ENCODE peak calls at places on chromosomes 13 and 19, in four cellular contexts. G is HepG2, M is K562, Q is GM12878. A is an unnamed sample.
A peak's percentile ranks its signal among the peaks of the same experiment; 100 is the strongest.

GRCh38 chr19:42111384-42111783 is 20.9 kb downstream of the POU2F2 start:
- DNase-seq in Q (no peak), M (no peak), G (no peak), A (no peak)

GRCh38 chr19:16338470-16339360 is 14.1 kb downstream of the KLF2 start:
- DNase-seq in G (peak; percentile 28), Q (peak; percentile 59), M (no peak), A (peak; percentile 86)

GRCh38 chr13:62309904-62310303 is 894.3 kb upstream of the PCDH20 start:
- DNase-seq in M (no peak), G (no peak), Q (no peak), A (no peak)

GRCh38 chr13:25796474-25796873 is 255.3 kb downstream of the SHISA2 start:
- DNase-seq in M (no peak), Q (no peak), G (no peak), A (no peak)

GRCh38 chr13:113390874-113391497 is 27.1 kb upstream of the GRTP1 start:
- DNase-seq in G (no peak), Q (no peak), M (no peak), A (no peak)

GRCh38 chr13:18948012-18948663 is 233.5 kb downstream of the TUBA3C start:
- DNase-seq in Q (no peak), G (no peak), M (no peak), A (no peak)

GRCh38 chr13:113178070-113178895 is 19.8 kb downstream of the PROZ start:
- DNase-seq in G (no peak), Q (no peak), M (no peak), A (peak; percentile 24)

GRCh38 chr19:30228113-30228725 is 144.0 kb upstream of the ZNF536 start:
- DNase-seq in Q (no peak), G (no peak), M (no peak), A (no peak)

GRCh38 chr19:38793186-38793585 is 4.2 kb downstream of the LGALS7B start:
- DNase-seq in Q (no peak), M (no peak), G (no peak), A (no peak)

GRCh38 chr19:28691683-28692082 is 521.3 kb downstream of the UQCRFS1 start:
- DNase-seq in Q (no peak), G (no peak), M (no peak), A (no peak)

GRCh38 chr13:48828962-48829405 is 146.7 kb upstream of the FNDC3A start:
- DNase-seq in Q (no peak), G (no peak), M (no peak), A (no peak)

GRCh38 chr19:18156841-18157464 is 4.0 kb downstream of the PIK3R2 start:
- DNase-seq in M (peak; percentile 89), G (peak; percentile 63), Q (no peak), A (peak; percentile 85)

GRCh38 chr13:26324867-26325266 is 70.9 kb downstream of the CDK8 start:
- DNase-seq in Q (no peak), M (no peak), G (no peak), A (peak; percentile 21)

DNA sequence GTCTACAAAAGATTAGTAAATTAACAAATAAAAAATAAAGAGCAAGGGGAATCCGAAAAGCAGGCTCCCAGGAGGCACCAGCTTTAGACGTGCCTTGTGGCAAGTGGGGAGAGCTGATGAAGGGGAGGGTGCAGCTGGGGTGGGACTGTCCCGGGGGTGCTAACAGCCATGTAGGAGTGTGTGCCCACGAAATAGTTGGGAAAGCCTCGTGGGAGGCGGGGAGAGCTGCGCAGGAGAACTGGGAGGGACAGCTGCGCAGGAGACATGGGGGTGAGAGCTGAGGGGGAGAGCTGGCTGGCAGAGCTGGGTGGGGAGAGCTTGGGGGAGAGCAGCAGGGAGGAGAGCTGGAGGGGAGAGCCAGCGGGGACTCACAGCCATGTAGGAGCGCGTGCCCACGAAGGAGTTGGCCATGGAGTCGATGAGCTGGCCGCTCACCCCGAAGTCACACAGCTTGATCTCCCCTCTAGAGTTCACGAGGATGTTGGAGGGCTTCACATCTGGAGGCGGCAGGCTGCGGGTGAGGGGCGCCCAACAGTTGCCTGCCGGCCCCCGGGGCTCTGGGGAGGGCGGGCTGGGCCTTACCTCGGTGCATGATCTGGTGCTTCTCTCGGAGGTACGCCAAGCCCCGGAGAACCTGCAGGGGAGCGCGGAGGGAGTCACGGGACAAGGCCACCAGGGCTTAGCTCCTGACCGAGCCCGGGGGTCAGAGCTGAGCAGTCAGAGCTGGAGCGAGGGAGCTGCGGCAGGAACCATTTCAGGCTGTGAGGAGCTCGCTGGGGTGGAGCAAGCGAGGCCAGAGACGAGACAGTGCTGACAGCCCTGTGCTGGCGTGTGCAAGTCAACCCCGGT is 23.1 kb downstream of the MAP2K2 start:
- DNase-seq in Q (no peak), G (no peak), M (no peak), A (no peak)
- TF ChIP-seq MYC in Q (no peak), G (no peak), M (no peak), A (no peak)

GRCh38 chr13:33015791-33016323 is 366 bp upstream of the KL start:
- DNase-seq in M (no peak), G (no peak), Q (no peak), A (no peak)
- TF ChIP-seq EZH2 in M (no peak), G (no peak), Q (no peak), A (peak; percentile 72)

GRCh38 chr13:32019612-32020233 is 11.9 kb upstream of the FRY start:
- DNase-seq in G (peak; percentile 73), M (peak; percentile 14), Q (peak; percentile 17), A (peak; percentile 84)
- TF ChIP-seq MYC in G (no peak), M (no peak), Q (no peak), A (no peak)

GRCh38 chr19:3357731-3358391 is 8.5 kb upstream of the NFIC start:
- DNase-seq in Q (no peak), M (peak; percentile 56), G (no peak), A (no peak)

GRCh38 chr19:3360494-3361383 is 5.6 kb upstream of the NFIC start:
- DNase-seq in Q (no peak), G (no peak), M (peak; percentile 68), A (peak; percentile 47)

GRCh38 chr19:3358392-3358918 is 7.9 kb upstream of the NFIC start:
- DNase-seq in Q (no peak), M (peak; percentile 69), G (no peak), A (no peak)

GRCh38 chr19:3359850-3360493 is 6.4 kb upstream of the NFIC start:
- DNase-seq in M (peak; percentile 81), Q (no peak), G (no peak), A (no peak)

GRCh38 chr19:3358919-3359849 is 7.2 kb upstream of the NFIC start:
- DNase-seq in G (no peak), Q (no peak), M (peak; percentile 96), A (no peak)
- TF ChIP-seq EZH2 in G (no peak), Q (no peak), M (no peak), A (peak; percentile 22)

DNA sequence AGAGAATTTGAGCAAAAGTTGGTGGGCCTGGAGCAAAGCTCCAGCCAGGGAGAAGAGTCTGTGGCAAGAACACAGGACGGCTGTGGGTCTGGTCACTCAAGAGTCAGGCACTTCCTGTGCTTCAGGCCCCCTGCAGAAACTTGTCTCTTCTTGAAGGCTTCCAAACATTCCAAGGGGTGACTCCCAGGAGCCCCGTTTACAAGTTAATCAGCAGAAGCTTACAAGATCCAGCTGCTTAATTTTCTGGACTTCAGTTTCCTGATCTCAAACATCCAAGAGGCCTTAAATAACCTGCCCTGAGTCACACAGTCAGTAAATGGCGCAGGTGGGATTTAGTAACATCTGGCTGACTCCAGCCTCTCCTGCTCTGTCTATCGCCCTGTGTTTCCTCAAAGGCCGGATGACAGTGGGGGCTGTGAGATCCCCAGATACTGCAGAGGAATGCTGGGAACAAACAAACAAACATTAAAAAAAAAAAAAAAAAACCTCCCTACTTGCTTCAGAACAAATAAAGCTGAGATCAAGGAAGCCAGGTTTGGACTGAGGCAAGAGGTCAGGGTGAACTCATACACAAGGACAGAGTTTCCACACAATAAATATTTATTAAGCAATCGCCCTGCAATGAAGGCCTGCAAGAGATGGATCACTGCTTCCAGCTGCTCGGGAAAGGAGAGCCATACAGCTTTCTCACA is 175.4 kb upstream of the RFC3 start:
- DNase-seq in M (no peak), G (peak; percentile 99), Q (no peak), A (no peak)
- TF ChIP-seq MYC in M (no peak), G (peak; percentile 54), Q (no peak), A (no peak)

DNA sequence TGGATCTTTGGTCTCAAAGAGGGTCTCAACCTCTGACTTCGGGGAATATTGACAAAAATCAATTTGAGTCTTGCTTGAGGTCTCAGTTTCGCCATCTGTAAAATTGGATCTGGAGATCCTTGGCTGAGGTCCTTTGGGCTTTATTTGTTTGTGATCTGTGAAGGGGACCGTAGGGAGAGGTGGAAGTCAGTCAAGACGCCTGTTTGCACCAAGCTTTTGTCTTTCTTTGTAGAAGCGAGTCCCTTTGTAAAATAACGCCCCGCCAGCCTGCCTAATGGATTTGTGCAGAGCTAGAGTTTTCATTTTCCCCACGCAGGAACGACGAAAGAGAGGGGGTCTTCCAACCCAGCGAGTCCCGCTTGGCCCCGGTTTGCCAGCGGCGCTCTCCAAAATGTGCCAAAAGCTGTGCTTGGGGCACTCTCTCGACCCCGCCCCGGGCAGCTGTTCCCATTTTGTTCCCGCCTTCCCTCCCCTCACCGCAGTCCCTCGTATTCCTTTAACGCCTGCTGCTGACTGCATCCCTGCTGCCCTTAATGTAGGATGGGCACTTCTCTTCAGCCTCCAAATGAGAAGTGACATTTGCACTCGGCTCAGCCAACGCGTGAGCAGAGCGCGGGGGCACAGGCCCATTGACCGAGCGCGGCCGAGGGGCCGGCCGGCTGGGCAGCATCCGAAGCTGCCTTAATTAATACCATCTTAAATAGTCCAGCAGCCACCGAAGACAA is 13.0 kb downstream of the ZIC5 start:
- DNase-seq in G (no peak), Q (no peak), M (no peak), A (no peak)
- TF ChIP-seq EZH2 in G (no peak), Q (no peak), M (no peak), A (peak; percentile 92)

DNA sequence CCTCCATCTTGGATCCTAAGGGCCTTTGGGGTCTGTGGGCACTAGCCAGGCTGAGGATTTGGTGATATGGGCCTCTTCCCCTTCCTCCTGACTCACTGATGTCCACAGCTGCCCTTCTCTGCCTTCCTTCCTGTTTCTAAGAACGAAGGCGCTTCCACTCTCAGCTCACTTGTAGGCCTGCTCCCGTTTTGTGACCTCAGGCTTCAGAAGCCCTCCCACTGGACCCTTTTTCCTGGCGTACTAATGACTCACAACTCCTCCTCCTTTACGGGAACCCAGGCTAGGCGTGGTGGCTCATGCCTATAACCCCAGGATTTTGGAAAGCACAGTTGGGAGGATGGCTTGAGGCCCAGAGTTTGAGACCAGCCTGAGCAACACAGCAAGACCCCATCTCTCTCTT is 55.6 kb downstream of the TMED1 start:
- DNase-seq in M (no peak), Q (no peak), G (no peak), A (peak; percentile 90)
- TF ChIP-seq MYC in M (no peak), Q (no peak), G (no peak), A (no peak)

A was measured in endothelial cell of umbilical vein.